ENCODE peak calls at places on chromosomes 4 and X, in ten cellular contexts. Z is HT-29; G is ureter; A is activated gamma-delta T cell treated with Interleukin-2 at 50 U/mL for 16 hours; I is stimulated activated CD8-positive, alpha-beta memory T cell treated with anti-CD3 and anti-CD28 coated beads, Interleukin-12 subunit alpha, Interleukin-12 subunit beta, amount 100 ng/mL, for 4 hours; L is SW 1271; O is Caki2; C is activated B cell treated with CpG ODN at 0.5 μM for 24 hours; W is RPMI7951; U is nephron progenitor cell. E is an unnamed sample.

GRCh38 chrX:46965125-46965758 is 53.0 kb downstream of the JADE3 start:
- DNase-seq in Z (no peak), G (no peak), A (no peak), I (no peak), L (no peak), O (no peak), C (no peak), W (peak), U (no peak), E (peak)

GRCh38 chrX:1210844-1211243 is 1.6 kb downstream of the CRLF2 start:
- DNase-seq in Z (no peak), G (no peak), A (no peak), I (no peak), L (no peak), O (no peak), C (no peak), W (no peak), U (no peak), E (no peak)

GRCh38 chr4:93436000-93436626 is 392.4 kb upstream of the ATOH1 start:
- DNase-seq in Z (no peak), G (no peak), A (no peak), I (no peak), L (no peak), O (no peak), C (no peak), W (no peak), U (no peak), E (no peak)

GRCh38 chrX:119218198-119218597 is 17.9 kb upstream of the PGRMC1 start:
- DNase-seq in Z (peak), G (no peak), A (no peak), I (no peak), L (no peak), O (no peak), C (no peak), W (no peak), U (no peak), E (peak)

GRCh38 chr4:157245351-157245750 is 24.8 kb downstream of the GRIA2 start:
- DNase-seq in Z (no peak), G (no peak), A (no peak), I (no peak), L (no peak), O (no peak), C (no peak), W (no peak), U (no peak), E (no peak)

GRCh38 chr4:41141910-41142309 is 72.4 kb downstream of the APBB2 start:
- DNase-seq in Z (no peak), G (no peak), A (no peak), I (no peak), L (no peak), O (peak), C (no peak), W (peak), U (no peak), E (peak)

GRCh38 chr4:139243448-139244365 is 36.3 kb downstream of the MGARP start:
- DNase-seq in Z (no peak), G (no peak), A (no peak), I (no peak), L (no peak), O (peak), C (no peak), W (peak), U (no peak), E (peak)

GRCh38 chr4:137768196-137768595 is 235.9 kb upstream of the PCDH18 start:
- DNase-seq in Z (no peak), G (no peak), A (no peak), I (no peak), L (no peak), O (no peak), C (no peak), W (no peak), U (no peak), E (peak)

GRCh38 chr4:121784975-121785374 is 16.1 kb upstream of the EXOSC9 start:
- DNase-seq in Z (no peak), G (no peak), A (no peak), I (no peak), L (no peak), O (no peak), C (no peak), W (peak), U (no peak), E (peak)

GRCh38 chr4:39932776-39933402 is 44.8 kb downstream of the PDS5A start:
- DNase-seq in Z (no peak), G (no peak), A (no peak), I (no peak), L (no peak), O (no peak), C (no peak), W (peak), U (no peak), E (no peak)